ENCODE peak calls at places on chromosome 5, in six cellular contexts. L, S, B, I, V and N are unnamed samples.

GRCh38 chr5:56301041-56301440 is 67.9 kb upstream of the ANKRD55 start:
- DNase-seq in L (peak), S (no peak), B (no peak), I (no peak), V (no peak), N (peak)

GRCh38 chr5:42531611-42532010 is 108.4 kb downstream of the GHR start:
- DNase-seq in L (peak), S (no peak), B (no peak), I (no peak), V (no peak), N (peak)

GRCh38 chr5:66307647-66308257 is 163.7 kb downstream of the SREK1 start:
- DNase-seq in L (peak), S (no peak), B (peak), I (peak), V (no peak), N (peak)

GRCh38 chr5:174235993-174236528 is 190.6 kb downstream of the NSG2 start:
- DNase-seq in L (no peak), S (no peak), B (no peak), I (no peak), V (no peak), N (no peak)

GRCh38 chr5:160187091-160187490 is 42.2 kb upstream of the FABP6 start:
- DNase-seq in L (no peak), S (no peak), B (no peak), I (no peak), V (no peak), N (no peak)

GRCh38 chr5:138032028-138032571 is 779 bp downstream of the FAM13B start:
- DNase-seq in L (peak), S (peak), B (peak), I (peak), V (no peak), N (peak)

GRCh38 chr5:133520991-133521706 is 91.2 kb downstream of the FSTL4 start:
- DNase-seq in L (no peak), S (no peak), B (no peak), I (no peak), V (no peak), N (no peak)

GRCh38 chr5:169637085-169637855 is at the start of gene DOCK2:
- DNase-seq in L (no peak), S (no peak), B (no peak), I (no peak), V (no peak), N (no peak)

GRCh38 chr5:62779010-62779422 is 200.4 kb downstream of the LRRC70 start:
- DNase-seq in L (peak), S (no peak), B (peak), I (peak), V (peak), N (peak)

GRCh38 chr5:16727937-16728336 is 111.1 kb upstream of the RETREG1 start:
- DNase-seq in L (no peak), S (peak), B (no peak), I (no peak), V (no peak), N (no peak)

GRCh38 chr5:66306105-66306843 is 162.2 kb downstream of the SREK1 start:
- DNase-seq in L (peak), S (no peak), B (peak), I (peak), V (peak), N (peak)

GRCh38 chr5:8956659-8957058 is 589.2 kb downstream of the SEMA5A start:
- DNase-seq in L (no peak), S (no peak), B (no peak), I (no peak), V (no peak), N (no peak)

GRCh38 chr5:8953911-8954310 is 592.0 kb downstream of the SEMA5A start:
- DNase-seq in L (no peak), S (no peak), B (no peak), I (no peak), V (no peak), N (no peak)

GRCh38 chr5:8953016-8953415 is 592.9 kb downstream of the SEMA5A start:
- DNase-seq in L (no peak), S (no peak), B (no peak), I (no peak), V (no peak), N (no peak)

GRCh38 chr5:8952147-8952546 is 593.7 kb downstream of the SEMA5A start:
- DNase-seq in L (no peak), S (no peak), B (no peak), I (no peak), V (no peak), N (no peak)

DNA sequence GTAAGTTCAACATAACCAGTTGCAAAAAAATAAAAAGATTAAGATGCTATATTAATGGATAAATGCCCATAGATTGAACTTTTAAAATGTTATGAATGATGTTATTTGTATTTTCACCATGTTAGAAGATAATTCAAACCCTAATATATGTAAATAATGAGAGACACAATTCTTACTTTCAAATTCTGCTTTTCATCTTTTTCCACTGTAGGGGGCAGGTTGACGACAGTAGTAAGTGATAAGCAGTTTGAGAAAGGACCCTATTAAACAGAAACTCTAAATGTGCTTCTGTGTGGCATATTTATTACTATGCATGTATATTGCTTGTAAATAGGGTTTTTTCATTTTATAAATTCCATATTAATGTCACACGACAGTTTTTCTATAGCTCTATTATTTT is 591.1 kb downstream of the SEMA5A start:
- DNase-seq in L (no peak), S (no peak), B (peak), I (no peak), V (no peak), N (no peak)
- TF ChIP-seq CTCF in L (peak), S (no peak), B (peak), I (no peak), V (no peak), N (peak)

GRCh38 chr5:31661257-31661656 is 22.3 kb downstream of the PDZD2 start:
- DNase-seq in L (no peak), S (no peak), B (no peak), I (no peak), V (no peak), N (peak)

GRCh38 chr5:31663519-31663918 is 24.6 kb downstream of the PDZD2 start:
- DNase-seq in L (peak), S (no peak), B (no peak), I (no peak), V (no peak), N (peak)

GRCh38 chr5:31664566-31664965 is 25.6 kb downstream of the PDZD2 start:
- DNase-seq in L (peak), S (no peak), B (peak), I (peak), V (peak), N (peak)
- TF ChIP-seq CTCF in L (no peak), S (no peak), B (peak), I (peak), V (no peak), N (peak)

GRCh38 chr5:176619569-176620332 is 9.8 kb upstream of the GPRIN1 start:
- DNase-seq in L (no peak), S (no peak), B (no peak), I (no peak), V (no peak), N (no peak)
- TF ChIP-seq CTCF in L (no peak), S (no peak), B (no peak), I (no peak), V (peak), N (no peak)

GRCh38 chr5:93252165-93252564 is 328.9 kb downstream of the NR2F1-AS1 start:
- DNase-seq in L (no peak), S (no peak), B (peak), I (no peak), V (peak), N (no peak)
- TF ChIP-seq CTCF in L (no peak), S (no peak), B (peak), I (no peak), V (no peak), N (peak)

GRCh38 chr5:73946278-73946677 is 320.3 kb downstream of the ARHGEF28 start:
- DNase-seq in L (no peak), S (no peak), B (no peak), I (no peak), V (no peak), N (no peak)

GRCh38 chr5:73943375-73943774 is 317.4 kb downstream of the ARHGEF28 start:
- DNase-seq in L (no peak), S (no peak), B (no peak), I (no peak), V (no peak), N (no peak)

GRCh38 chr5:73944581-73944980 is 318.6 kb downstream of the ARHGEF28 start:
- DNase-seq in L (no peak), S (no peak), B (no peak), I (no peak), V (no peak), N (no peak)

GRCh38 chr5:73946926-73947455 is 321.0 kb downstream of the ARHGEF28 start:
- DNase-seq in L (no peak), S (no peak), B (no peak), I (no peak), V (no peak), N (no peak)

DNA sequence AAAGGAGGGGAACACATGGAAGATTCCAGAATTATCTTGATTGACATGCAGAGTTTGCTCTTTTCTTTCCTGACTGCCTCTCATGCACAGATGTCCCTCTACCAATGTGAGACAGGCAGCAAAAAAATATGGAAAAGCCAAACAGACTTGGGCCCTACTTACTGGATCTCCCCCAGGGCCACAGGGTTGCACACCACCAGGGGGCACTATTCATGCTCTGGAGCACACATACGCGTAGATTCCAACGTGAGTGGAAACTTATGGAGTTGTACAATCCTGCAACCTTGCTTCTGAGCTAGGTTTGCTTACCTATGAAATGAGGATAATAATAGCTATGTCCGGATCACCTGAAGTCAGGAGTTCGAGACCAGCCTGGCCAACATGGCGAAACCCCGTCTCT is 319.5 kb downstream of the ARHGEF28 start:
- DNase-seq in L (no peak), S (no peak), B (no peak), I (no peak), V (peak), N (no peak)
- TF ChIP-seq CTCF in L (peak), S (no peak), B (peak), I (peak), V (peak), N (peak)

GRCh38 chr5:76016258-76016657 is 66.9 kb upstream of the SV2C start:
- DNase-seq in L (no peak), S (no peak), B (no peak), I (no peak), V (peak), N (no peak)

DNA sequence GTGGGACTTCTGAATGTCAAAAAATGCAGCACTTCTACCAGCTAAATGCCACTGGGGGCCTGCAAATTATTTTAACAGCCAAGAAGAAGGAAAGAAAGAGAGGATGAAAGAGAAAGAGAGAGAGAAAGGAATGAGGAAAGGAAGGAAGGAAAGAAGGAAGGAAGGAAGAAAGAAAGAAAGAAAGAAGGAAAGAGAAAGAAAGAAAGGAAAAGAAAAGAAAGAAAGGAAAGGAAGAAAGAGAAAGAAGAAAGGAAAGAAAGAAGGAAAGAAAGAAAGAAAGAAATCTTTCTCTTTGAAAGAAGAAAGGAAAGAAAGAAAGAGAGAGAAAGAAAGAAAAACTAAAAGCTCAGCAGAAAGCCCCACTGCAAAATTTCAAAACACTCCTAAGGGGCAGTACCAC is 69.2 kb upstream of the SV2C start:
- DNase-seq in L (no peak), S (no peak), B (no peak), I (no peak), V (no peak), N (no peak)
- TF ChIP-seq CTCF in L (no peak), S (no peak), B (no peak), I (no peak), V (no peak), N (no peak)

DNA sequence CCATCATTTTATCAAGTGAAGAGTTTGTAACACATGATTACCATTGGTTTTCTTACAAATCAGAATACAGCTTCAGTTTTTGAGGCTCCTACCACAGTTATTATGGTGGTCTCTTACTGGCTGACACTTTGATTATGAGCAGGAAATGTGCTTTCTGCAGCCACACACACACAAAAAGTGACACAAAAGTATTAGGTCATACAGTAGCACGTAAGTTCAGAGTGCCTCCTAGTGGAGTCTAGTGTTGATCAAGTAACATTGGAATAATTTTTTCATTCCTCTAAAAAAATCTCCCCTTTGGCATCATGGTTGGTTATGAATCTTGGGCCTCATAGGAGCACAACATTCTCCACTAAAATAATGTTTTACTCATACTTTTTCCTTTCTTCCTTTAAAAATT is 37.6 kb downstream of the PAM start:
- DNase-seq in L (peak), S (no peak), B (peak), I (peak), V (peak), N (peak)
- TF ChIP-seq CTCF in L (peak), S (no peak), B (peak), I (peak), V (peak), N (peak)

DNA sequence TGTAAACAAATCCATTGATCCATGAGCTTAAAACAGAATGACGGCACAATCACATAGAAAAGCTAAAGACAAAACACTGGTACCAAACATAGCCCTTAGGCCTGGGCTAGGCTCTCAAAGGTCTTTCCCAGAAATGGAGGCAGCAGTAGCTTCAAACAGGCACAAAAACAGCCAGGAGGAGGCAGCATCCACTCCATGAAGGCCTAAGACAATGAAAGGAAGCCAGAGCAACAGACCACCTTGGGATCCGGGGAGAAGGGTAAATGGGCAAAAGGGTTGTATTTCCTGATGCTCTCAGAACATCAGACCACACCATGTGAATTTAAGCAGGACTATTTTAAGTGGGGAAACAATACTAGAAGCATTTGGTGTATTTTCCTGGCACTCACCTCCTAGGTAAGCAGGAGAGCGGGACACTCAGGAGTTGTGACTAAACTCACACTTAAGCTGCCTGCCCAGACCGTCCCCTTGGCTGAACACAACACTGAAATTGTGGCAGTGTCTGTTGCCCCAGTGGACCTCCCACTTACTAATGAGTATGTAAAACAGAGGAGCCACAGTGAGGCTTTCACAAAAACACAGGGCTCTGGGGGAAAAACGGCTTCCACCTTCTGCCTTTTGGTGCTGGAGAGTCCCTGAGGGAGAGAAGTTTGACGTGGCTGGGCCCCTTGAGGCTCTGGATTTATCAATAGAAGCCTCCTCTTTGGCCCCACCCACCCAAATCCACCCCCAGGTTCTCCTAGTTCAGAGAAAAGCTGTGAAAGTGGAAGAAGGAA is 11.9 kb downstream of the GNPDA1 start:
- DNase-seq in L (peak), S (no peak), B (peak), I (no peak), V (peak), N (peak)
- TF ChIP-seq CTCF in L (no peak), S (no peak), B (peak), I (peak), V (no peak), N (peak)

GRCh38 chr5:28448791-28449190 is 1410.4 kb upstream of the CDH9 start:
- DNase-seq in L (no peak), S (no peak), B (no peak), I (no peak), V (no peak), N (no peak)

GRCh38 chr5:28451478-28451877 is 1413.1 kb upstream of the CDH9 start:
- DNase-seq in L (no peak), S (no peak), B (peak), I (no peak), V (no peak), N (no peak)

DNA sequence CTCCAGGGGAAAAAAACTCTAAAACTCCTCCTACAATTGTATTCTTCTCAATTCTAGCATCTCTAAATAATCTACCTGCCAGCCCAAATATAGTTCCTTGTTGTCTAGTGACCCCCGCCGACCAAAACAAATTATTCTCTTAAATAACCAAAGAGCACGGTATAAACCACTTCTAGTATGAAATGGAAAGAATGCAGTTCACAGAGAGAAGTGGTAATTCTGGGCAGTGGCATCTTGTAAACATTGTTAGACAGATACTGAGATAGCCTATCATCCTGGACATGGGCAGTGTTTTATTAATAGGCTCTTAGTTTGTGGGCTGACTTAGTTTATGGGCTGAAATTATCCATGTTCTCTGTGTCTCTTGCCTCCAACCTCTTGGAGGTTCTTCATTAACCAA is 1412.6 kb upstream of the CDH9 start:
- DNase-seq in L (no peak), S (no peak), B (no peak), I (no peak), V (no peak), N (no peak)
- TF ChIP-seq CTCF in L (no peak), S (no peak), B (no peak), I (no peak), V (no peak), N (no peak)